ENCODE peak calls at places on chromosomes 16 and 17, in six cellular contexts. F, J, U, N, I and C are unnamed samples.

GRCh38 chr16:84175351-84176081 is 11.3 kb downstream of the TAF1C start:
- DNase-seq in N (peak), I (peak), J (no peak), F (peak), U (peak), C (no peak)

GRCh38 chr17:33595783-33596182 is 302.7 kb upstream of the ASIC2 start:
- DNase-seq in I (no peak), J (no peak), U (no peak), N (no peak), F (no peak), C (no peak)

GRCh38 chr16:11379420-11379819 is 34.2 kb downstream of the RMI2 start:
- DNase-seq in I (no peak), N (peak), F (no peak), J (no peak), U (peak), C (no peak)

GRCh38 chr17:41935641-41936040 is 5.2 kb downstream of the ODAD4 start:
- DNase-seq in J (no peak), N (no peak), F (no peak), I (no peak), U (no peak), C (no peak)

GRCh38 chr16:89828199-89828869 is at the start of gene SPIRE2:
- DNase-seq in F (peak), N (peak), J (peak), I (peak), U (no peak), C (no peak)

GRCh38 chr17:75642221-75643032 is 9.2 kb downstream of the SMIM5 start:
- DNase-seq in N (no peak), U (no peak), I (peak), F (no peak), J (no peak), C (no peak)

GRCh38 chr16:55301385-55302008 is 22.5 kb upstream of the IRX6 start:
- DNase-seq in I (no peak), F (no peak), U (no peak), J (no peak), N (no peak), C (no peak)

GRCh38 chr16:22250522-22250921 is 44.4 kb downstream of the EEF2K start:
- DNase-seq in J (no peak), U (no peak), N (peak), F (no peak), I (no peak), C (no peak)

GRCh38 chr17:40926341-40926740 is 11.1 kb downstream of the KRT23 start:
- DNase-seq in F (no peak), N (no peak), I (no peak), U (no peak), J (no peak), C (no peak)

GRCh38 chr16:77171750-77172635 is 19.0 kb upstream of the MON1B start:
- DNase-seq in J (no peak), N (peak), F (peak), U (no peak), I (no peak), C (no peak)

GRCh38 chr17:17117923-17118322 is 75.7 kb downstream of the MPRIP start:
- DNase-seq in F (no peak), I (no peak), J (no peak), U (no peak), N (no peak), C (no peak)

GRCh38 chr17:2784864-2785263 is 11.4 kb upstream of the RAP1GAP2 start:
- DNase-seq in N (no peak), U (no peak), J (no peak), F (no peak), I (no peak), C (no peak)

GRCh38 chr17:2783310-2784030 is 12.8 kb upstream of the RAP1GAP2 start:
- DNase-seq in F (no peak), J (no peak), U (no peak), I (no peak), N (no peak), C (no peak)

GRCh38 chr17:2789700-2790099 is 6.5 kb upstream of the RAP1GAP2 start:
- DNase-seq in F (no peak), N (no peak), I (no peak), U (no peak), J (no peak), C (no peak)

GRCh38 chr17:2782030-2782429 is 14.2 kb upstream of the RAP1GAP2 start:
- DNase-seq in J (peak), F (no peak), N (peak), I (no peak), U (no peak), C (no peak)

GRCh38 chr17:2786176-2786881 is 9.9 kb upstream of the RAP1GAP2 start:
- DNase-seq in I (peak), U (peak), J (peak), N (peak), F (peak), C (no peak)
- H3K4me3 ChIP-seq in I (no peak), U (no peak), J (no peak), N (no peak), F (no peak), C (no peak)

GRCh38 chr16:58046054-58046881 is 20.7 kb downstream of the MMP15 start:
- DNase-seq in J (no peak), U (no peak), I (no peak), F (no peak), N (no peak), C (no peak)

GRCh38 chr16:58048494-58048893 is 22.9 kb downstream of the MMP15 start:
- DNase-seq in F (no peak), J (no peak), I (no peak), U (no peak), N (no peak), C (no peak)

GRCh38 chr16:58048914-58049696 is 23.6 kb downstream of the MMP15 start:
- DNase-seq in U (no peak), J (no peak), F (no peak), I (no peak), N (no peak), C (no peak)

GRCh38 chr16:58046936-58047335 is 21.4 kb downstream of the MMP15 start:
- DNase-seq in F (no peak), U (no peak), N (no peak), I (peak), J (no peak), C (no peak)

GRCh38 chr16:58047557-58048348 is 22.2 kb downstream of the MMP15 start:
- DNase-seq in I (no peak), J (no peak), F (no peak), N (no peak), U (no peak), C (no peak)
- TF ChIP-seq CTCF in I (no peak), J (no peak), F (no peak), N (no peak), U (no peak), C (no peak)

DNA sequence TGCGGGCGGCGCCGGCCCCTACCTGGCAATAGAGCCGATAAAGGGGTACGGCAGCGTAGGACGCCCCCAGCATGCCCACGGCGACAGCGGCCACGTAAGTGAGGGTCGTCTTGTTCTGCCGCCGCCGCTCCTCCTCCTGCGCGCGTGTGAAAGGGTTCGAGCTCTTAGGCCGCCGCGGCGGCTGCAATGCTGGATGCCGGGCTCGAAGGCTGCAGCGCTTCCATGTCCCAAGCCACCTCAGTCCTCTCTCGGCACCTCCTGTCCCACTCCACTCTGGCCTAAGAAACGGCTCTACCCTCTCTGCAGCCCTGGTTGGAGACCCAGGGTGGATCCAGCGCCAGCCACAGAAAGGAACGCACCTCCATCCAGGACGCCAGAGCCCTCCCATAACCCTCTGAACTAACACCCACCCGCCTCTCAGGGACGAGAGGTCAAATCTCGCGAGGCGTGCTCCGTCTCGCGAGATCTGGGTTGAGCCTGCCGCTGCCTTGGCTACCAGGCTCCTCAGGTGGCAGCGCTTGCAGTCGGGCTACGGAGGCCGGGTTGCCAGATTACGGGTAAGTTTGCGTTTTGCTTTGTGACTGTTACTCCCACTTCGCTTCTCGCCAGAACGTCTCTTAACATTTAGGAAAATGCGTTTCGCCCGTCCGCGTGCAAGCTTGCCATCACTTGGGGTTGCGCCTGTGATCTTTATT is at the start of the genes COX11 and STXBP4:
- DNase-seq in J (peak), U (peak), N (peak), F (peak), I (peak), C (peak)
- H3K4me3 ChIP-seq in J (peak), U (peak), N (peak), F (peak), I (peak), C (peak)

GRCh38 chr16:1580256-1580655 is 31.6 kb downstream of the IFT140 start:
- DNase-seq in U (no peak), I (peak), N (no peak), J (no peak), F (no peak), C (no peak)

GRCh38 chr16:1584926-1585487 is 26.9 kb downstream of the IFT140 start:
- DNase-seq in J (no peak), I (no peak), N (no peak), U (no peak), F (no peak), C (no peak)

GRCh38 chr16:1581804-1582203 is 30.1 kb downstream of the IFT140 start:
- DNase-seq in U (no peak), F (no peak), J (no peak), I (no peak), N (no peak), C (no peak)

GRCh38 chr16:1580956-1581355 is 30.9 kb downstream of the IFT140 start:
- DNase-seq in I (peak), F (no peak), J (no peak), N (no peak), U (no peak), C (no peak)

GRCh38 chr16:1583180-1583579 is 28.7 kb downstream of the IFT140 start:
- DNase-seq in J (no peak), F (no peak), I (no peak), N (no peak), U (no peak), C (no peak)
- TF ChIP-seq CTCF in J (no peak), F (no peak), I (no peak), N (no peak), U (no peak), C (no peak)

DNA sequence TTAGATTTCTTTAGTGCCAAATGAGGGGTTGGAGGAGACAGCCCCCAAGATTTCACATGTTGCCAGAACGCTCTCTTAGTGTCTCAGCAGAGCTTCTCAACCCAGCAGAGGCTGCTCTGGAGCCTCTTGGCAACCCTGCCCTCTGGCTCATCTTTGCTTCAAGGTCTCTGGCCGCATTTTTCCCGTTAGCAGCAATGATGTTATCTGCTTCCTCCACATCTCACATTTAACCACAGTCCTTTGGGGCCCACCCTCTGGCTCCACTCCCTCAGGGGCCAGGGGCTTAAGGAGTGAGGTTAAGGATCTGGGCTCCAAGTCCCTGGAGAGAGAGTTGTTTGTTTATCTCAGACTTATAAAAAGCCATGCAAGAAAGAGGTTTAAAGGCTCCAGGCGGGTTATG is 3.3 kb upstream of the XYLT1 start:
- DNase-seq in I (no peak), F (no peak), J (no peak), N (peak), U (no peak), C (no peak)
- H3K4me3 ChIP-seq in I (no peak), F (no peak), J (no peak), N (no peak), U (no peak), C (no peak)

GRCh38 chr16:71698491-71698890 is 26.0 kb downstream of the PHLPP2 start:
- DNase-seq in J (no peak), U (no peak), I (no peak), F (no peak), N (no peak), C (no peak)
- TF ChIP-seq CTCF in J (no peak), U (no peak), I (no peak), F (no peak), N (no peak), C (no peak)

DNA sequence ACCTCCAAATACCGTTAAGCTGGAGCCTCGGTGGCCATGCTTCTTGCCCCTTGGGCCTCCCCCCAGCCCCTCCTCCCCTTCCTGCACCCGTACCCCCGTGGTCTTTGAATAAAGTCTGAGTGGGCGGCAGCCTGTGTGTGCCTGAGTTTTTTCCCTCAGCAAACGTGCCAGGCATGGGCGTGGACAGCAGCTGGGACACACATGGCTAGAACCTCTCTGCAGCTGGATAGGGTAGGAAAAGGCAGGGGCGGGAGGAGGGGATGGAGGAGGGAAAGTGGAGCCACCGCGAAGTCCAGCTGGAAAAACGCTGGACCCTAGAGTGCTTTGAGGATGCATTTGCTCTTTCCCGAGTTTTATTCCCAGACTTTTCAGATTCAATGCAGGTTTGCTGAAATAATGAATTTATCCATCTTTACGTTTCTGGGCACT is 928 bp downstream of the HBA1 start:
- DNase-seq in I (no peak), J (no peak), F (no peak), U (no peak), N (peak), C (no peak)
- H3K4me3 ChIP-seq in I (no peak), J (no peak), F (no peak), U (no peak), N (no peak), C (no peak)

GRCh38 chr17:28247671-28248556 is 71.1 kb upstream of the TMEM97 start:
- DNase-seq in J (no peak), I (no peak), N (no peak), F (no peak), U (no peak), C (no peak)
- TF ChIP-seq CTCF in J (no peak), I (no peak), N (no peak), F (no peak), U (no peak), C (no peak)